ENCODE peak calls at places on chromosomes 6 and 20, in five cellular contexts. S is kidney, R is esophagus squamous epithelium, F is coronary artery, J is mammary epithelial cell. L is an unnamed sample.

GRCh38 chr6:27451660-27452390 is 21.1 kb downstream of the ZNF184 start:
- DNase-seq in S (no peak), R (no peak), F (no peak), J (no peak), L (no peak)

GRCh38 chr20:38523697-38524096 is 51.1 kb downstream of the RALGAPB start:
- DNase-seq in S (no peak), R (no peak), F (no peak), J (peak; percentile 76), L (no peak)

GRCh38 chr6:167898673-167899311 is 72.1 kb downstream of the AFDN start:
- DNase-seq in S (no peak), R (no peak), F (no peak), J (peak; percentile 14), L (no peak)

GRCh38 chr6:169092375-169092774 is 161.3 kb downstream of the THBS2 start:
- DNase-seq in S (no peak), R (no peak), F (no peak), J (no peak), L (no peak)

GRCh38 chr6:25834950-25835349 is 3.1 kb upstream of the SLC17A1 start:
- DNase-seq in S (no peak), R (no peak), F (no peak), J (no peak), L (no peak)

GRCh38 chr20:8255945-8256632 is 124.0 kb downstream of the PLCB1 start:
- DNase-seq in S (no peak), R (no peak), F (no peak), J (peak; percentile 80), L (peak; percentile 85)

GRCh38 chr6:112251170-112251945 is 3.0 kb downstream of the LAMA4 start:
- DNase-seq in S (no peak), R (no peak), F (no peak), J (no peak), L (no peak)

GRCh38 chr20:49245921-49246740 is 26.9 kb downstream of the DDX27 start:
- DNase-seq in S (no peak), R (no peak), F (no peak), J (peak; percentile 35), L (peak; percentile 63)

GRCh38 chr20:5354871-5355270 is 38.1 kb upstream of the PROKR2 start:
- DNase-seq in S (no peak), R (no peak), F (no peak), J (no peak), L (no peak)

GRCh38 chr6:43702522-43703440 is 15.2 kb upstream of the MRPS18A start:
- DNase-seq in S (peak; percentile 97), R (no peak), F (peak; percentile 96), J (peak; percentile 77), L (peak; percentile 99)

GRCh38 chr20:23546435-23547144 is 21.7 kb downstream of the CST9L start:
- DNase-seq in S (no peak), R (no peak), F (no peak), J (no peak), L (no peak)

GRCh38 chr20:50541606-50542041 is 31.4 kb downstream of the PTPN1 start:
- DNase-seq in S (no peak), R (no peak), F (no peak), J (no peak), L (no peak)

GRCh38 chr6:89353118-89353556 is 615 bp upstream of the UBE2J1 start:
- DNase-seq in S (no peak), R (no peak), F (no peak), J (no peak), L (no peak)

GRCh38 chr6:89350281-89351037 is 2.1 kb downstream of the UBE2J1 start:
- DNase-seq in S (no peak), R (no peak), F (no peak), J (no peak), L (no peak)

GRCh38 chr6:89351632-89352328 is 742 bp downstream of the UBE2J1 start:
- DNase-seq in S (no peak), R (no peak), F (no peak), J (no peak), L (no peak)

GRCh38 chr6:89353702-89354392 is 1.3 kb upstream of the UBE2J1 start:
- DNase-seq in S (no peak), R (no peak), F (no peak), J (no peak), L (no peak)

DNA sequence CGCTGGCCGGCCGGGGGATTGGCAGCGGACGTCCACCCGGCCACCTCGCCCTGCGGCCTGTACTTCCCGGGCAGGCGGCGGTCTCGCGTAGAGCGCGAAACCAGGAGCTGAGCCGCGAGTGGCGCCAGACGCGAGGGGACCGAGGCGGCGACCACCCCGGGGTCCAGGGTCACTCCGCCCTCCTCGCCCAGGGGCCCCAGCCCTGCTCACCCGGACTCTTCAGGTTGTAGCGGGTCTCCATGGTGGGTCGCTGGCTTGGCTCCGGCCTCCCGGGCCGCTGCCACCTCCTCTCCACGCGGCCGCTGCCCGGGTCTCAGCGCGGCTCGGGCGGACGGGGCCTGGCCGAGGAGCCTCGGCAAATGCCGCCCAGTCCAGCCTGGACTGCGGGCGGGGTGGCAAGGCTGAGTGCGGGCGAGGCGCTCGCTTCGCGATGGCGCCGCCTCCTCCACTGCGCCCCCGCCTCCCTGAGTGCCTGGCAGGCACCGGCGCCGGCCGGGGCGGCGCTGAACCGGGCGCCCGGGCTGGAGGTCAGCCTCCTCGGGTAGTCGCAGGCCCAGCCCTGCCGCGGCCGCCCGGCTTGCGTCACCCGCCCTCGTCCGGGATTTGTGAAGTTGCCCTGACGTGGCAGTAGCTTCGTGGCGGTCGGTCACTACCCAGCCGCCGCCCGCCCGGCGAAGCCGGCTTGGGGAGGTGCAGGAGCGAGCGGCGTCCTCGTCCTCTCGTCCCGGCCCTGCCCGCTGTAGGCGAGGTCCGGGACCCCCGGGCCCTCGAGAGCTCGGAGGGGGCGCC is at the start of gene UBE2J1:
- DNase-seq in S (peak; percentile 98), R (peak; percentile 71), F (peak; percentile 97), J (peak; percentile 91), L (peak; percentile 88)
- H3K4me3 ChIP-seq in S (peak within 1 kb of the TSS; percentile 96), R (peak within 1 kb of the TSS; percentile 74), F (peak within 1 kb of the TSS; percentile 86), J (peak within 1 kb of the TSS; percentile 72), L (peak within 1 kb of the TSS; percentile 92)

GRCh38 chr6:131036616-131037015 is 26.4 kb downstream of the EPB41L2 start:
- DNase-seq in S (no peak), R (no peak), F (no peak), J (no peak), L (no peak)
- H3K4me3 ChIP-seq in S (no peak overlapping the region), R (no peak overlapping the region), F (no peak overlapping the region), J (no peak overlapping the region), L (no peak overlapping the region)

GRCh38 chr6:157239148-157239547 is 84.2 kb downstream of the TMEM242 start:
- DNase-seq in S (no peak), R (no peak), F (no peak), J (no peak), L (no peak)

GRCh38 chr6:157240059-157240959 is 83.0 kb downstream of the TMEM242 start:
- DNase-seq in S (peak; percentile 91), R (no peak), F (peak; percentile 89), J (no peak), L (peak; percentile 55)

GRCh38 chr6:157239671-157240058 is 83.7 kb downstream of the TMEM242 start:
- DNase-seq in S (no peak), R (no peak), F (no peak), J (no peak), L (no peak)

GRCh38 chr6:157241411-157241979 is 81.8 kb downstream of the TMEM242 start:
- DNase-seq in S (peak; percentile 66), R (no peak), F (no peak), J (no peak), L (no peak)

DNA sequence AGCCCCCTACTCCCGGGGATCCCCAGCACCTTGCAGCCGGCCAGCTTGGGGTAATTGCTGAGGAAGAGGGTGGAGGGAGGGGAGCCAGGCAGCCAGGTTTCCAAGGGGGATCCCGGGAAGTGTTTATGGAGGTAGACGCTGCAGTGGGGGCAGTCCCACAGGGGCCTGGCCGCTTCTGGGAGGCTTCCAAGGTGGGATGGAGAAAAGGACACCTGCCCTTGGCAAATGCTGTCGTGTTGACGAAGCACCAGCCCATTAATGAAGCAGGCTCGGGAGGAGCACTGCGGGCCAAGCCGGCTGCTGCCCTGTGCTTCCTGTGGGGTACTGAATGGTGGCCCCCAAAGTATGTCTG is 82.4 kb downstream of the TMEM242 start:
- DNase-seq in S (no peak), R (no peak), F (no peak), J (no peak), L (no peak)
- H3K4me3 ChIP-seq in S (no peak overlapping the region), R (peak overlapping the region; percentile 56), F (no peak overlapping the region), J (no peak overlapping the region), L (peak overlapping the region; percentile 50)

GRCh38 chr6:33215281-33215680 is 7.0 kb downstream of the RING1 start:
- DNase-seq in S (no peak), R (no peak), F (no peak), J (no peak), L (no peak)

GRCh38 chr6:33215761-33216649 is 7.7 kb downstream of the RING1 start:
- DNase-seq in S (peak; percentile 70), R (no peak), F (no peak), J (no peak), L (no peak)

GRCh38 chr6:33212857-33213165 is 4.5 kb downstream of the RING1 start:
- DNase-seq in S (no peak), R (no peak), F (no peak), J (no peak), L (no peak)

GRCh38 chr6:33213166-33213988 is 5.1 kb downstream of the RING1 start:
- DNase-seq in S (peak; percentile 80), R (no peak), F (no peak), J (no peak), L (peak; percentile 51)

DNA sequence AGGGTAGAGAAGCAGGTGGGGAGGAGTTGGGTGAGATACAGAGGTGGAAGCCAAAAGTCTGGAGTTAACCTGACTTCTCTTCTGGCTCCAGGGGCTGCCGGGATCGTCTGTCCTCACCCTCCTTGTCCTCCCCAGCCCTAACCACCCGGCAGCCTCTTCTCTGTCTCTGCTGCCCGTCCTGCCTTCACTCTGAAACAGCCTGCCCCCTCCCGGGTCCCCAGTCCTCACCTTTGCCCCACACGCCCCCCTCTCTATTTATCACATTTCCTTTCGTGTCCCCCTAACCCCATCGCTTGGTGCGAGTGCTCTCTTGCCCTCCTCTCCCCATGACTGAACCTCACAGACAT is 5.7 kb downstream of the RING1 start:
- DNase-seq in S (no peak), R (no peak), F (no peak), J (no peak), L (no peak)
- H3K4me3 ChIP-seq in S (peak overlapping the region; percentile 59), R (peak overlapping the region; percentile 65), F (peak overlapping the region; percentile 65), J (no peak overlapping the region), L (peak overlapping the region; percentile 56)

L was measured in SJCRH30.